ENCODE peak calls at places on chromosomes 16 and 17, in five cellular contexts. H is AML-193, D is HTR-8/SVneo, Z is lower leg skin, W is kidney glomerular epithelial cell. N is an unnamed sample.

GRCh38 chr16:10128397-10129258 is 53.6 kb downstream of the GRIN2A start:
- DNase-seq in Z (no peak), W (no peak), D (no peak), H (no peak), N (no peak)

GRCh38 chr17:39997543-39997942 is 16.9 kb downstream of the PSMD3 start:
- DNase-seq in Z (no peak), D (no peak), W (no peak), H (no peak), N (no peak)

GRCh38 chr16:84806256-84806889 is 13.4 kb upstream of the CRISPLD2 start:
- DNase-seq in H (peak; percentile 77), D (peak; percentile 95), W (no peak), Z (no peak), N (peak; percentile 40)

GRCh38 chr17:43634681-43635125 is 27.0 kb downstream of the MEOX1 start:
- DNase-seq in Z (no peak), D (no peak), H (no peak), W (no peak), N (no peak)

GRCh38 chr16:6957676-6958075 is 375.0 kb upstream of the RBFOX1 start:
- DNase-seq in D (no peak), H (no peak), Z (no peak), W (no peak), N (peak; percentile 0)

GRCh38 chr17:6061290-6061689 is 8.9 kb upstream of the WSCD1 start:
- DNase-seq in D (peak; percentile 36), W (no peak), H (no peak), Z (no peak), N (peak; percentile 83)

GRCh38 chr17:76585649-76586593 is at the start of gene ST6GALNAC2:
- DNase-seq in Z (peak; percentile 89), D (peak; percentile 79), W (no peak), H (no peak), N (peak; percentile 70)

GRCh38 chr17:38735161-38735997 is 5.2 kb downstream of the CISD3 start:
- DNase-seq in Z (peak; percentile 92), W (peak; percentile 4), H (peak; percentile 29), D (peak; percentile 81), N (peak; percentile 50)

GRCh38 chr17:42502926-42503325 is 33.1 kb upstream of the NAGLU start:
- DNase-seq in Z (no peak), D (no peak), W (no peak), H (no peak), N (no peak)

GRCh38 chr16:22660441-22661160 is 149.9 kb downstream of the NPIPB5 start:
- DNase-seq in Z (peak; percentile 50), H (no peak), W (no peak), D (no peak), N (no peak)

GRCh38 chr16:82384017-82384416 is 214.0 kb upstream of the MPHOSPH6 start:
- DNase-seq in Z (no peak), W (no peak), D (no peak), H (no peak), N (no peak)

GRCh38 chr17:50337956-50338355 is 8.0 kb upstream of the XYLT2 start:
- DNase-seq in H (no peak), Z (no peak), W (no peak), D (no peak), N (no peak)

GRCh38 chr17:82184761-82185160 is 27.9 kb downstream of the CCDC57 start:
- DNase-seq in W (no peak), D (no peak), Z (no peak), H (no peak), N (no peak)

GRCh38 chr17:72297326-72298115 is 176.7 kb downstream of the SOX9 start:
- DNase-seq in Z (no peak), D (peak; percentile 54), H (no peak), W (peak; percentile 74), N (peak; percentile 34)

GRCh38 chr17:2940352-2940751 is 123.1 kb downstream of the OR1D5 start:
- DNase-seq in W (no peak), Z (no peak), H (no peak), D (no peak), N (no peak)

GRCh38 chr17:61139219-61139618 is 260.4 kb upstream of the TBX2 start:
- DNase-seq in H (peak; percentile 97), W (no peak), D (peak; percentile 69), Z (no peak), N (no peak)

GRCh38 chr17:82328994-82329507 is 4.5 kb downstream of the SECTM1 start:
- DNase-seq in W (no peak), Z (no peak), H (no peak), D (no peak), N (no peak)

GRCh38 chr16:46947900-46948547 is 25.4 kb downstream of the DNAJA2 start:
- DNase-seq in W (peak; percentile 5), H (peak; percentile 54), D (peak; percentile 32), Z (peak; percentile 32), N (peak; percentile 55)

GRCh38 chr16:56874800-56875199 is 9.8 kb downstream of the SLC12A3 start:
- DNase-seq in D (no peak), Z (no peak), H (no peak), W (no peak), N (no peak)

GRCh38 chr16:50326835-50327465 is 41.8 kb downstream of the BRD7 start:
- DNase-seq in W (peak; percentile 3), D (no peak), Z (no peak), H (peak; percentile 15), N (peak; percentile 58)

GRCh38 chr16:8533509-8533908 is 56.8 kb downstream of the TMEM114 start:
- DNase-seq in H (no peak), D (no peak), W (no peak), Z (no peak), N (no peak)

GRCh38 chr17:76079577-76080206 is 710 bp downstream of the ZACN start:
- DNase-seq in W (no peak), Z (no peak), H (no peak), D (no peak), N (no peak)

GRCh38 chr17:59829217-59830006 is 63.3 kb downstream of the TUBD1 start:
- DNase-seq in D (peak; percentile 95), W (peak; percentile 100), H (peak; percentile 92), Z (no peak), N (peak; percentile 100)

GRCh38 chr16:89917773-89918452 is 749 bp upstream of the MC1R start:
- DNase-seq in W (peak; percentile 71), D (peak; percentile 25), H (peak; percentile 86), Z (peak; percentile 96), N (peak; percentile 96)

GRCh38 chr17:50547736-50548083 is 736 bp downstream of the SPATA20 start:
- DNase-seq in D (no peak), H (no peak), Z (peak; percentile 86), W (no peak), N (no peak)